ENCODE peak calls at places on chromosomes 12 and 14, in eight cellular contexts. T, O, F, A, S, P, C and H are unnamed samples.

GRCh38 chr12:131087302-131087818 is 133.7 kb downstream of the ADGRD1 start:
- DNase-seq in T (no peak), O (no peak), F (no peak), A (no peak), S (no peak), P (no peak), C (no peak), H (no peak)

GRCh38 chr14:84404246-84404645 is 1125.7 kb upstream of the FLRT2 start:
- DNase-seq in T (no peak), O (no peak), F (no peak), A (no peak), S (no peak), P (no peak), C (no peak), H (no peak)

GRCh38 chr12:75722714-75723200 is 211.3 kb upstream of the KRR1 start:
- DNase-seq in T (no peak), O (no peak), F (peak; percentile 60), A (peak; percentile 72), S (peak; percentile 80), P (peak; percentile 10), C (peak; percentile 88), H (no peak)

GRCh38 chr14:77544571-77544970 is 46.0 kb upstream of the ISM2 start:
- DNase-seq in T (no peak), O (no peak), F (no peak), A (no peak), S (no peak), P (no peak), C (no peak), H (no peak)

GRCh38 chr12:25794580-25794979 is 163.9 kb upstream of the RASSF8 start:
- DNase-seq in T (no peak), O (no peak), F (no peak), A (no peak), S (no peak), P (no peak), C (peak; percentile 53), H (no peak)

GRCh38 chr12:15979096-15980091 is 68.3 kb downstream of the DERA start:
- DNase-seq in T (peak; percentile 36), O (no peak), F (no peak), A (peak; percentile 6), S (peak; percentile 83), P (no peak), C (peak; percentile 60), H (no peak)

GRCh38 chr14:89270439-89271227 is 146.4 kb downstream of the FOXN3 start:
- DNase-seq in T (peak; percentile 15), O (no peak), F (no peak), A (no peak), S (no peak), P (no peak), C (no peak), H (peak; percentile 74)

GRCh38 chr14:20460458-20461229 is 590 bp downstream of the PIP4P1 start:
- DNase-seq in T (peak; percentile 73), O (peak; percentile 84), F (peak; percentile 80), A (no peak), S (no peak), P (peak; percentile 47), C (peak; percentile 35), H (peak; percentile 77)

GRCh38 chr12:115232455-115233156 is 548.6 kb upstream of the TBX3 start:
- DNase-seq in T (no peak), O (no peak), F (no peak), A (no peak), S (peak; percentile 37), P (no peak), C (no peak), H (no peak)

GRCh38 chr14:91135039-91135438 is 21.2 kb downstream of the DGLUCY start:
- DNase-seq in T (no peak), O (no peak), F (no peak), A (no peak), S (no peak), P (no peak), C (peak; percentile 42), H (no peak)

GRCh38 chr14:69048456-69048855 is 69.4 kb upstream of the ACTN1 start:
- DNase-seq in T (no peak), O (peak; percentile 18), F (no peak), A (no peak), S (no peak), P (no peak), C (peak; percentile 20), H (no peak)

GRCh38 chr12:117333331-117334000 is 28.0 kb downstream of the NOS1 start:
- DNase-seq in T (no peak), O (no peak), F (no peak), A (no peak), S (no peak), P (no peak), C (no peak), H (no peak)

GRCh38 chr12:2406903-2407302 is 354.1 kb downstream of the CACNA1C start:
- DNase-seq in T (no peak), O (no peak), F (no peak), A (no peak), S (no peak), P (no peak), C (no peak), H (no peak)

GRCh38 chr12:98646165-98646764 is 1.2 kb downstream of the APAF1 start:
- DNase-seq in T (no peak), O (peak; percentile 10), F (no peak), A (peak; percentile 5), S (no peak), P (no peak), C (peak; percentile 40), H (peak; percentile 1)

GRCh38 chr12:108511633-108512540 is 3.2 kb upstream of the FICD start:
- DNase-seq in T (peak; percentile 68), O (peak; percentile 57), F (peak; percentile 90), A (peak; percentile 67), S (peak; percentile 33), P (peak; percentile 73), C (peak; percentile 85), H (peak; percentile 81)

GRCh38 chr12:70660620-70661219 is 23.5 kb upstream of the PTPRB start:
- DNase-seq in T (no peak), O (no peak), F (no peak), A (peak; percentile 51), S (peak; percentile 48), P (no peak), C (peak; percentile 82), H (no peak)

GRCh38 chr12:12975322-12976077 is 23.5 kb upstream of the GPRC5D start:
- DNase-seq in T (no peak), O (no peak), F (peak; percentile 72), A (peak; percentile 47), S (no peak), P (no peak), C (peak; percentile 53), H (no peak)

GRCh38 chr12:57031228-57031670 is 14.9 kb upstream of the TAC3 start:
- DNase-seq in T (peak; percentile 42), O (no peak), F (peak; percentile 48), A (no peak), S (no peak), P (no peak), C (no peak), H (peak; percentile 49)

GRCh38 chr12:53743277-53744129 is 8.3 kb downstream of the CISTR start:
- DNase-seq in T (peak; percentile 83), O (peak; percentile 50), F (peak; percentile 89), A (peak; percentile 69), S (no peak), P (peak; percentile 49), C (peak; percentile 85), H (peak; percentile 80)